ENCODE peak calls at places on chromosomes 7 and 10, in nine cellular contexts. E is A549; C is substantia nigra; N is colonic mucosa; V is astrocyte; I is tibial nerve; F is left ventricle myocardium inferior; D is AG04450; U is CD8-positive, alpha-beta memory T cell. T is an unnamed sample.

GRCh38 chr10:44217274-44217820 is 167.6 kb downstream of the CXCL12 start:
- DNase-seq in E (no peak), C (no peak), N (no peak), V (no peak), I (no peak), F (no peak), D (no peak), U (no peak), T (no peak)

GRCh38 chr10:44924261-44925040 is 13.3 kb downstream of the TMEM72 start:
- DNase-seq in E (no peak), C (no peak), N (no peak), V (no peak), I (no peak), F (no peak), D (no peak), U (no peak), T (no peak)

GRCh38 chr7:17412883-17413282 is 114.4 kb downstream of the AHR start:
- DNase-seq in E (no peak), C (no peak), N (no peak), V (no peak), I (no peak), F (no peak), D (no peak), U (no peak), T (no peak)

GRCh38 chr7:4845740-4846142 is 16.1 kb downstream of the PAPOLB start:
- DNase-seq in E (no peak), C (no peak), N (no peak), V (no peak), I (no peak), F (peak; percentile 45), D (no peak), U (no peak), T (no peak)

GRCh38 chr10:45441239-45441638 is 67.2 kb downstream of the ALOX5 start:
- DNase-seq in E (no peak), C (no peak), N (no peak), V (no peak), I (no peak), F (no peak), D (no peak), U (no peak), T (no peak)

GRCh38 chr10:113958631-113959382 is 84.9 kb upstream of the ADRB1 start:
- DNase-seq in E (peak; percentile 80), C (no peak), N (peak; percentile 76), V (peak; percentile 93), I (peak; percentile 41), F (no peak), D (peak; percentile 72), U (no peak), T (no peak)

GRCh38 chr7:1520574-1521234 is 9.8 kb upstream of the MAFK start:
- DNase-seq in E (peak; percentile 98), C (no peak), N (no peak), V (peak; percentile 90), I (no peak), F (no peak), D (peak; percentile 39), U (no peak), T (no peak)

GRCh38 chr10:98446121-98446655 is 547 bp downstream of the HPS1 start:
- DNase-seq in E (peak; percentile 36), C (no peak), N (peak; percentile 35), V (peak; percentile 20), I (peak; percentile 21), F (no peak), D (no peak), U (peak; percentile 38), T (peak; percentile 53)

GRCh38 chr10:127948791-127949190 is 41.9 kb downstream of the PTPRE start:
- DNase-seq in E (no peak), C (no peak), N (no peak), V (no peak), I (no peak), F (no peak), D (no peak), U (no peak), T (no peak)

DNA sequence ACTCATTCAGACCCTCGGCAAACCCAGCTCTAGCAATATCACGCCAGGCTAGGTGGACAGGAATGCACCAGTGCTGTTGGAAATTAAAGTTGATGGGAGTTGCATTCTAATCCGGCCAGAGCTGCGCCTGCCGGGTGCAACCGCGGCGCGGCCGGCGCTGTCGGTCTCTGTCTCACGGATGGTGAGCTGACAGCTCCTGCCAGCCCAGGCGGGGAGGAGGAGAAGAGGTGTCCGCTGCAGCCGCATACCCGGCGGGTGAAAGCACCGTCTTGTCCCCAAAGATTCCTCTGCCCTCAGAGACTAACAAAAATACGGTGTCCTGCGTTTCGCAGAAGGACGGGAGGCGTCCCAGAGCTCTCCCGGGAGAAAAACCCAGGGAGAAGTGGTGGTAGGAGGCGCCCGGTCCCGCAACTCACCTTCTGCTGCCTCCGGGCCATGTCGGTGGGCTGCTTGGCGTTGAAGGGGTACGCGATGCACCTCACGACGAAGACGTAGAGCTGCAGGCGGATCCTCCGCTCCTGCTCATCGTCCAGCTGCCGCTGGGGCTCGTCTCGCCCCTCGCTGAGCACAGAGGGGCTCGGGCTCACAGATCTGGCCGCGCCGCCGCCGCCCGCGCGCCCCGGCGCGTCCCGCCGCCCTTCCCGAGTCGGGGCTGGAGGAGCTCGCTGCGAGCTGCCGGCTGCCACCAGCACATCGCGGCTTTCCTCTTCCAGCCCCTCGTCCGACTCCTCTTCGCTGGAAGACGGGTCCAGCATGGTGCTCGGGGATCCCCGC is 490 bp downstream of the CADPS2 start:
- DNase-seq in E (peak; percentile 15), C (peak; percentile 4), N (peak; percentile 45), V (peak; percentile 26), I (no peak), F (peak; percentile 45), D (no peak), U (no peak), T (no peak)
- H3K27ac ChIP-seq in E (peak overlapping the region; percentile 13), C (peak overlapping the region; percentile 49), N (peak overlapping the region; percentile 90), V (peak overlapping the region; percentile 58), I (peak overlapping the region; percentile 85), F (peak overlapping the region; percentile 95), D (no peak overlapping the region), U (no peak overlapping the region), T (no peak overlapping the region)

DNA sequence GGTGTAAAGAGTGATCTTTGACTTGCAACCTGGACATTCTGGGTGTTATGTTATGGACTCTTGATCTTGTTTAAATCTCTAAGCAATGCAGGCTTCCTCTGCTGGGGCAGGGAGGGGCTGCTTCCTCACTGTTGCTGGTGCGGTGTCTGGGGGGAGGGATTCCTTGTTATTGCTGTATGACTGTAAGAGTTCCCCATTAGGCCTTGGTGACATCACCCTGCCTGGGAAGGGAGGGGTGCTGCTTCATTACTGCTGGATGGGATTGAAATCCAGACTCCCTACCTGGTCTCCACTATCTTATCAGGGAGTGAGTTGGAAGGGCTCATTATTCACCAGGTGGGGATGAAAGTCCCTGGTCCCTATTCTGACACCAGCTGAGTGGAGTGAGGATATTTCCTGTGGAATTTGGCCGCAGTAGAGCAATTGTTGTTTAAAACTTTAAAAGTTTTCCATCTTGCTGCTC is 8.8 kb downstream of the OGDH start:
- DNase-seq in E (no peak), C (no peak), N (peak; percentile 55), V (peak; percentile 17), I (no peak), F (peak; percentile 43), D (no peak), U (no peak), T (no peak)
- H3K27ac ChIP-seq in E (no peak overlapping the region), C (no peak overlapping the region), N (peak overlapping the region; percentile 21), V (no peak overlapping the region), I (no peak overlapping the region), F (peak overlapping the region; percentile 52), D (peak overlapping the region; percentile 31), U (no peak overlapping the region), T (no peak overlapping the region)

GRCh38 chr7:2796358-2797352 is 47.5 kb downstream of the GNA12 start:
- DNase-seq in E (no peak), C (no peak), N (peak; percentile 43), V (no peak), I (peak; percentile 80), F (peak; percentile 76), D (peak; percentile 75), U (no peak), T (no peak)
- H3K27ac ChIP-seq in E (no peak overlapping the region), C (no peak overlapping the region), N (peak overlapping the region; percentile 15), V (no peak overlapping the region), I (peak overlapping the region; percentile 52), F (peak overlapping the region; percentile 82), D (peak overlapping the region; percentile 88), U (no peak overlapping the region), T (no peak overlapping the region)

GRCh38 chr10:105992928-105993327 is 1171.6 kb downstream of the SORCS1 start:
- DNase-seq in E (no peak), C (no peak), N (no peak), V (no peak), I (no peak), F (no peak), D (no peak), U (no peak), T (no peak)
- H3K27ac ChIP-seq in E (no peak overlapping the region), C (no peak overlapping the region), N (no peak overlapping the region), V (no peak overlapping the region), I (no peak overlapping the region), F (no peak overlapping the region), D (no peak overlapping the region), U (no peak overlapping the region), T (no peak overlapping the region)

GRCh38 chr7:73642834-73643233 is 18.5 kb upstream of the MLXIPL start:
- DNase-seq in E (no peak), C (no peak), N (no peak), V (peak; percentile 17), I (no peak), F (no peak), D (no peak), U (no peak), T (no peak)
- H3K27ac ChIP-seq in E (no peak overlapping the region), C (no peak overlapping the region), N (no peak overlapping the region), V (no peak overlapping the region), I (no peak overlapping the region), F (no peak overlapping the region), D (no peak overlapping the region), U (no peak overlapping the region), T (no peak overlapping the region)